ENCODE peak calls at places on chromosomes 7 and 10, in seven cellular contexts. J, V, G, S, P, D and Q are unnamed samples.

GRCh38 chr10:46282460-46283216 is 4.2 kb upstream of the ANTXRL start:
- DNase-seq in J (peak), V (no peak), G (peak), S (no peak), P (peak), D (peak), Q (no peak)

GRCh38 chr7:24035653-24036414 is 248.2 kb upstream of the NPY start:
- DNase-seq in J (no peak), V (no peak), G (no peak), S (no peak), P (no peak), D (no peak), Q (no peak)

GRCh38 chr7:130380861-130381455 is 664 bp downstream of the CPA1 start:
- DNase-seq in J (no peak), V (no peak), G (no peak), S (no peak), P (no peak), D (no peak), Q (no peak)

GRCh38 chr10:129875993-129876727 is 87.9 kb downstream of the EBF3 start:
- DNase-seq in J (no peak), V (no peak), G (no peak), S (no peak), P (no peak), D (no peak), Q (no peak)

GRCh38 chr7:138814806-138815332 is 16.9 kb upstream of the ATP6V0A4 start:
- DNase-seq in J (no peak), V (no peak), G (no peak), S (no peak), P (no peak), D (no peak), Q (no peak)

GRCh38 chr7:30585675-30586074 is 9.0 kb upstream of the GARS1 start:
- DNase-seq in J (no peak), V (no peak), G (no peak), S (no peak), P (no peak), D (no peak), Q (no peak)

GRCh38 chr7:82527831-82528230 is 84.3 kb upstream of the CACNA2D1 start:
- DNase-seq in J (no peak), V (no peak), G (no peak), S (no peak), P (no peak), D (no peak), Q (no peak)

GRCh38 chr10:3754727-3755439 is 30.1 kb downstream of the KLF6 start:
- DNase-seq in J (peak), V (no peak), G (peak), S (no peak), P (peak), D (peak), Q (no peak)

GRCh38 chr7:95478139-95479037 is 7.4 kb upstream of the ASB4 start:
- DNase-seq in J (peak), V (no peak), G (peak), S (no peak), P (no peak), D (peak), Q (no peak)

GRCh38 chr7:50832744-50833143 is 50.0 kb upstream of the GRB10 start:
- DNase-seq in J (no peak), V (no peak), G (no peak), S (no peak), P (no peak), D (no peak), Q (no peak)

GRCh38 chr10:114408968-114409444 is 4.7 kb upstream of the AFAP1L2 start:
- DNase-seq in J (no peak), V (no peak), G (no peak), S (no peak), P (no peak), D (no peak), Q (no peak)

GRCh38 chr10:95445837-95446347 is 115.3 kb downstream of the SORBS1 start:
- DNase-seq in J (peak), V (peak), G (peak), S (no peak), P (peak), D (peak), Q (no peak)
- H3K9ac ChIP-seq in J (peak), V (no peak), G (no peak), S (no peak), P (no peak), D (no peak), Q (no peak)

GRCh38 chr10:103716206-103717160 is 138.9 kb downstream of the SH3PXD2A start:
- DNase-seq in J (no peak), V (no peak), G (peak), S (no peak), P (peak), D (no peak), Q (no peak)
- TF ChIP-seq POLR2AphosphoS5 in J (no peak), V (no peak), G (no peak), S (no peak), P (no peak), D (no peak), Q (no peak)

GRCh38 chr7:44324204-44325126 is 929 bp downstream of the CAMK2B start:
- DNase-seq in J (no peak), V (no peak), G (no peak), S (no peak), P (no peak), D (no peak), Q (no peak)
- TF ChIP-seq EZH2 in J (peak), V (peak), G (peak), S (no peak), P (no peak), D (no peak), Q (no peak)

GRCh38 chr10:106044511-106044910 is 1120.0 kb downstream of the SORCS1 start:
- DNase-seq in J (no peak), V (no peak), G (no peak), S (no peak), P (no peak), D (no peak), Q (no peak)

GRCh38 chr10:106038246-106038645 is 1126.3 kb downstream of the SORCS1 start:
- DNase-seq in J (no peak), V (no peak), G (no peak), S (no peak), P (no peak), D (no peak), Q (no peak)

DNA sequence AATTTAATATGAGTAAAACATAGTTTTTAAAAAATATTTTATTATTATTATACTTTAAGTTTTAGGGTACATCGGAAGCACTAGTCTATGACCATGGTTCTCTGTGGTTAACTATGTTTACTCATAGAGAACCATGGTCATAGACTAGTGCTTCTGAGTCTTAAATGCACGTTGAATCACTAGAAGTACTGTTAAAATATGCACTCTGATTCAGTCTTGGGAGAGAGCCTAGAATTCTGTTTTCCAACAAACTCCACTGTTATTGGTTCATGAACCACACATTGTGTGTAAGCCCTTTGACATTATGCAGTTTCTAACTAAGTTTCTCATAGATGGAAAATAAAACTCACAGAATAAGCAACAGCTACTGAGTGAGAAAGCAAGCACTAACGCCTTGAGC is 1120.7 kb downstream of the SORCS1 start:
- DNase-seq in J (no peak), V (no peak), G (no peak), S (no peak), P (no peak), D (no peak), Q (no peak)
- H3K9ac ChIP-seq in J (no peak), V (no peak), G (no peak), S (no peak), P (no peak), D (no peak), Q (no peak)

DNA sequence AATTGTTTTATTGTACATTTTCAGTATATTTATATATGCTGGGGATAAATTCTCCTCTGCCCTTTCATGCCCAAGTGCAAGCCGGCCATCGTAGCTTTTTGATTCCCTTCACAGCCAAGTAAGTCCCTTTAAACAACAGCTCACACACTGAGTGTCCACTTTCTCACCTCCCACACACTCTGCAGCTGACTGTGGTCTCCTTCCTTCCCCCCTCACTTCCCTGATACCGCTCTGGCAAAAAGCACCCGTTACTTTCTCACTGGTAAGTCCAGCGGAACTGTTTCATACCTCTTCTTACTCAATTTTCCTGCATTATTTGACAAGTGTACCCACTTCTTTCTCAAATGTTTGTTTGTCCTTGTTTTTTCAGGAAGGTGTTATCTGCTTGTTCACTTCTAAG is 35.2 kb downstream of the MGAM start:
- DNase-seq in J (no peak), V (no peak), G (no peak), S (no peak), P (no peak), D (no peak), Q (no peak)
- TF ChIP-seq POLR2AphosphoS5 in J (no peak), V (no peak), G (no peak), S (no peak), P (no peak), D (no peak), Q (no peak)

DNA sequence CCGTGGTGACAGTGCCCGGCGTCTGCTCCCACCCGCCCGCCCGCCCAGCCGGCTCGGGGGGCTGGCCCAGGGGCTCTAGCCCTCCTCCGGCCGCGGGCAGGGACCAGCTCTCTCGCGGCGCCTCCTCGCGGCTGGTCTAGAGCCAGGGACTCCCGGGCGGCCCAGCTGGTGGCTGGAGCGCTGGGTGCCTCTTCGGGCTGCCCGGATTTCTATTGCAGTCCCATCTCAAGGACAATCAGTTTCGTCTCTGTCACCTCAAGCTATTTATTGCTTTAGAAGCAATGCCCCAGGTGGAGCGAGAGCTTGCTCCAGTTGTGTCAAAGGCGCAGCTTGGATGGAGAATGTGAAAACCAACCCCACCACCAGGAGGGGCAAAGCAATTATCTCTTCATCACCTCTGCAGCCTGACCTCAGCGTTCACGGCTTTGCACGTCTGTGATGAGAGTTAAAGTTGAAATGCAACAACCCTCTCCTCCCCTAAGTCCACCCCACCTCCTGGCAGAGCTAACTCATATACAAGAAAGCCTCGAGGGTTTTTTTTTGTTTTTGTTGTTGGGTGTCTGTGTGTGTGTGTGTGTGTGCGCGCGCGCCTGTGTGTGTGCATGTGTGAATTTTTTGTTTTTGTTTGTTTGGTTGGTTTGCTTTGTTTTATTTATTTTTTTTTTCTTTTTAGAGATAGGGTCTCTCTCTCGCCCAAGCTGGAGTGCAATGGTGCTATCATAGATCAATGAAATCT is at the start of gene ITGA8:
- DNase-seq in J (peak), V (no peak), G (no peak), S (no peak), P (no peak), D (no peak), Q (no peak)
- TF ChIP-seq EZH2 in J (no peak), V (no peak), G (no peak), S (no peak), P (no peak), D (no peak), Q (no peak)

DNA sequence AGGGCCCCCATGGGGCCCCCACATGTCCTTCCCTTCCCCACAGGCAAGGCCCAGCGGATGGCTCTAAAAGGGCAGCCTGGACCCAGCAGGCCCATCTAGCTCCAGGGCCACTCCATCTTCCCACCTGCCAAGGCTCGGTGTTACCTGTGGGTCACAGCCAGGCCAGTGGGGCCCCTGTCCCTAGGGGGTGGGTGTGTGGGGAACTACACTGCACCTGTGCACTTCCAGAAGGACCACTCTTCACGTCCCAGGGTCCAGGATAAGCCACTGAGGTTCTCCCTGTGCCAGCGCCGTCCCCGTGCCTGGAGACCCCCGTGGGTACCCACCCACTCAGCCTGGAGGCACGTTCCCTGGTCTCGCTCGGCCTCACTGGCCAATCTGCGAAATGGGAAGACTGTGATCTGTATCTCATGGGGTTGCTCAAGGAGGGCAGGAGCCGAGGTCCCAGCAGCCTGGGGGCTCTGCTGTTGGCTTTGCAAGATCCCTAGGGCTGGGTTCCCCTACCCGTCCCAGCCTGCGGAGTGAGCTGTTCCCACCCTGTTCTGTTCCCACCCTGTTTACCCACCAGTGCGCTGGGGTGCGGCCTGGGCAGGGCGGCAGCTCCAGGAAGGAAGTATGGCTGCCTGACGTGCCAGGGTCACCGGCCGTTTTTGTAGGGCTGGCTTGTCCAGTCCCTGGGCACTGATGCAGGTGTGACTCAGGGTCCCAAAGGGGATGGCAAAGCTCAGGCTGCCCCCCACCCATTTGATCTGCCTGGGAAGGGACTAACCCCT is 4.6 kb downstream of the PWWP2B start:
- DNase-seq in J (no peak), V (no peak), G (no peak), S (no peak), P (no peak), D (no peak), Q (no peak)
- H3K9ac ChIP-seq in J (no peak), V (no peak), G (no peak), S (no peak), P (no peak), D (no peak), Q (no peak)

DNA sequence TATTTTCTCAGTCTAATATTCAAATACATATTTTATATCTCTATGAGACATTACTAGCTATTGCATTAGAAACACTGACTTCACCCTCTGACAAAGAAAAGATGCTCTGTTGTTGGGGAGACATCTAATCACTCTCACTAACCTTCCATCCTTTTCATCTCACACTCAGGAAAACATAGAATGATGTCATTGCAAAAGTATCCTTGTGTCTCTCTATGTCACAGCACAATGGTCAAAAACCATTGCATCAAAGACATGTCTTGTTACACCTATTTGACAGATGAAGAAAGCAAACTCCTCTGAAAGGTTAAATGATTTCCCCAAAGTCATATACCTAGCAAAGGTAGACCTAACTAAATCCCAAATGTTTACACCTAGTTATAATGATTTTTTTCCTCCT is 231.3 kb upstream of the PTN start:
- DNase-seq in J (no peak), V (no peak), G (no peak), S (no peak), P (no peak), D (no peak), Q (no peak)
- TF ChIP-seq POLR2AphosphoS5 in J (no peak), V (no peak), G (no peak), S (no peak), P (no peak), D (no peak), Q (no peak)

GRCh38 chr7:157475095-157475494 is 138.3 kb downstream of the DNAJB6 start:
- DNase-seq in J (no peak), V (no peak), G (no peak), S (no peak), P (no peak), D (no peak), Q (no peak)

GRCh38 chr7:157475601-157476000 is 138.8 kb downstream of the DNAJB6 start:
- DNase-seq in J (no peak), V (no peak), G (no peak), S (no peak), P (no peak), D (no peak), Q (no peak)

GRCh38 chr7:157476201-157476600 is 139.4 kb downstream of the DNAJB6 start:
- DNase-seq in J (no peak), V (no peak), G (no peak), S (no peak), P (no peak), D (no peak), Q (no peak)

GRCh38 chr7:157477550-157478212 is 140.9 kb downstream of the DNAJB6 start:
- DNase-seq in J (no peak), V (no peak), G (no peak), S (no peak), P (no peak), D (no peak), Q (no peak)

GRCh38 chr7:157476654-157477549 is 140.1 kb downstream of the DNAJB6 start:
- DNase-seq in J (no peak), V (no peak), G (no peak), S (no peak), P (no peak), D (no peak), Q (no peak)
- TF ChIP-seq EZH2 in J (no peak), V (no peak), G (no peak), S (no peak), P (no peak), D (no peak), Q (no peak)

DNA sequence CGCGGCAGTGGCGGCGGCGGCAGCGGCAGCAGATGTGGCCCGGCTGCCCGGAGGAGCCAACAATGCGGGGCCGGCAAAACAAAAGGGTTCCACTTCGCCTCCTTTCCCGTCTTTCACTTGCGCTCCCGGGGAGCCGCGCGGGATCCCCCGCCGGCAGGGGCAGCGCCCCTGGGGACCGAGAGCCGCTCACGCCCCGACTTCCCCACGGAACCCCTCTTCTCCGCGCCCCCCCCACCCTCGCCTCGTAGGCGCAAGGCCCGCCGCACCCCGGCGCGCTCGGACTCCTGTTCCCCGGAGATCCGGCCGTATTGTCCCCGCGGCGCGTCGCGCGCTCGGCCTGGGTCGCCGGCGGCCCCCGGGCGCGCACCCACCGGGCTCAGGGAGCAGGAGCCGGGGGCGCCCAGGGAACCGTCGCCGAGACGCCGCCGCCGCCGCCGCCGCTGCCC is 854 bp downstream of the CTBP2 start:
- DNase-seq in J (no peak), V (no peak), G (no peak), S (no peak), P (no peak), D (peak), Q (no peak)
- H3K9ac ChIP-seq in J (peak), V (no peak), G (no peak), S (no peak), P (peak), D (peak), Q (peak)